ENCODE peak calls at places on chromosomes 3 and 15, in five cellular contexts. R is heart right ventricle, O is tibial artery, W is mucosa of descending colon, C is BE2C. S is an unnamed sample. For H3K9me3, the result is how much of the 10 kb centered on the place peaks cover.

GRCh38 chr3:61253756-61254155 is 2.5 kb upstream of the FHIT start:
- DNase-seq in R (no peak), O (no peak), W (no peak), C (no peak), S (no peak)

GRCh38 chr3:127678611-127679533 is 6.1 kb downstream of the ABTB1 start:
- DNase-seq in R (no peak), O (peak), W (peak), C (no peak), S (peak)

GRCh38 chr15:89127054-89127702 is 38.9 kb downstream of the ABHD2 start:
- DNase-seq in R (no peak), O (no peak), W (no peak), C (no peak), S (no peak)

GRCh38 chr3:10417849-10418248 is 87.5 kb downstream of the ATP2B2 start:
- DNase-seq in R (no peak), O (no peak), W (no peak), C (no peak), S (no peak)

GRCh38 chr3:449711-450110 is 253.1 kb downstream of the CHL1 start:
- DNase-seq in R (no peak), O (no peak), W (no peak), C (no peak), S (no peak)

GRCh38 chr3:187403768-187404270 is 35.6 kb downstream of the RTP4 start:
- DNase-seq in R (no peak), O (peak), W (no peak), C (no peak), S (no peak)

GRCh38 chr15:37616215-37616614 is 318.2 kb upstream of the TMCO5A start:
- DNase-seq in R (no peak), O (no peak), W (no peak), C (no peak), S (no peak)

GRCh38 chr3:138591392-138591791 is 2.7 kb downstream of the CEP70 start:
- DNase-seq in R (no peak), O (no peak), W (peak), C (no peak), S (no peak)

GRCh38 chr3:69182588-69183299 is 60.3 kb upstream of the LMOD3 start:
- DNase-seq in R (no peak), O (no peak), W (no peak), C (no peak), S (no peak)

GRCh38 chr3:12195231-12195630 is 36.5 kb upstream of the TIMP4 start:
- DNase-seq in R (no peak), O (no peak), W (no peak), C (no peak), S (no peak)

GRCh38 chr3:129228891-129229585 is 20.4 kb upstream of the COPG1 start:
- DNase-seq in R (no peak), O (no peak), W (no peak), C (peak), S (no peak)

GRCh38 chr3:42655331-42655888 is 1.9 kb downstream of the ZBTB47 start:
- DNase-seq in R (no peak), O (peak), W (peak), C (no peak), S (peak)

GRCh38 chr3:110670407-110670806 is 401.2 kb upstream of the NECTIN3 start:
- DNase-seq in R (no peak), O (no peak), W (no peak), C (no peak), S (no peak)

GRCh38 chr3:190197346-190197763 is 76.7 kb upstream of the P3H2 start:
- DNase-seq in R (no peak), O (no peak), W (no peak), C (no peak), S (no peak)

GRCh38 chr15:45180201-45180600 is 7.6 kb downstream of the SHF start:
- DNase-seq in R (no peak), O (no peak), W (no peak), C (no peak), S (no peak)

GRCh38 chr15:85667491-85668424 is 127.0 kb downstream of the KLHL25 start:
- DNase-seq in R (peak), O (peak), W (peak), C (no peak), S (no peak)

GRCh38 chr3:64214697-64215018 is 10.6 kb downstream of the PRICKLE2 start:
- DNase-seq in R (peak), O (peak), W (no peak), C (no peak), S (peak)

GRCh38 chr3:24351779-24352469 is 142.7 kb downstream of the THRB start:
- DNase-seq in R (peak), O (peak), W (no peak), C (no peak), S (no peak)

GRCh38 chr3:139112230-139112558 is 67.5 kb upstream of the PRR23C start:
- DNase-seq in R (no peak), O (no peak), W (no peak), C (no peak), S (no peak)

GRCh38 chr3:42300013-42300412 is 34.0 kb upstream of the CCK start:
- DNase-seq in R (peak), O (no peak), W (peak), C (no peak), S (no peak)

GRCh38 chr3:15974647-15975046 is 176.9 kb upstream of the ANKRD28 start:
- DNase-seq in R (no peak), O (no peak), W (no peak), C (peak), S (no peak)

GRCh38 chr3:27253831-27254230 is 115.4 kb downstream of the NEK10 start:
- DNase-seq in R (peak), O (peak), W (peak), C (peak), S (peak)

GRCh38 chr3:148408667-148409066 is 289.0 kb upstream of the AGTR1 start:
- DNase-seq in R (no peak), O (no peak), W (no peak), C (no peak), S (no peak)

GRCh38 chr15:77457619-77458265 is 37.1 kb downstream of the HMG20A start:
- DNase-seq in R (no peak), O (no peak), W (no peak), C (no peak), S (no peak)

GRCh38 chr3:65846936-65847335 is 191.8 kb downstream of the MAGI1 start:
- DNase-seq in R (no peak), O (no peak), W (no peak), C (no peak), S (no peak)

GRCh38 chr3:191372122-191372521 is 41.8 kb upstream of the UTS2B start:
- DNase-seq in R (no peak), O (no peak), W (no peak), C (no peak), S (no peak)

GRCh38 chr3:27905625-27906024 is 183.5 kb upstream of the EOMES start:
- DNase-seq in R (no peak), O (no peak), W (no peak), C (no peak), S (no peak)

GRCh38 chr15:74215958-74216357 is 13.4 kb upstream of the STRA6 start:
- DNase-seq in R (no peak), O (no peak), W (no peak), C (no peak), S (no peak)
- H3K4me3 ChIP-seq in R (no peak), O (no peak), W (no peak), C (no peak), S (no peak)

GRCh38 chr15:75142499-75142898 is 59.2 kb upstream of the C15orf39 start:
- DNase-seq in R (no peak), O (no peak), W (no peak), C (no peak), S (no peak)
- H3K9me3 ChIP-seq in R (under half), O (under half), W (under half), C (under half), S (under half)

GRCh38 chr3:36988336-36988735 is 4.6 kb downstream of the EPM2AIP1 start:
- DNase-seq in R (no peak), O (no peak), W (no peak), C (no peak), S (no peak)

GRCh38 chr3:36991147-36991546 is 1.8 kb downstream of the EPM2AIP1 start:
- DNase-seq in R (no peak), O (no peak), W (no peak), C (no peak), S (no peak)

GRCh38 chr3:36991923-36992805 is 767 bp downstream of the EPM2AIP1 start:
- DNase-seq in R (no peak), O (peak), W (no peak), C (no peak), S (no peak)

GRCh38 chr3:36989000-36989399 is 3.9 kb downstream of the EPM2AIP1 start:
- DNase-seq in R (no peak), O (no peak), W (no peak), C (no peak), S (no peak)

GRCh38 chr3:36989568-36989967 is 3.4 kb downstream of the EPM2AIP1 start:
- DNase-seq in R (no peak), O (no peak), W (no peak), C (no peak), S (no peak)
- H3K4me3 ChIP-seq in R (peak), O (no peak), W (no peak), C (peak), S (no peak)

DNA sequence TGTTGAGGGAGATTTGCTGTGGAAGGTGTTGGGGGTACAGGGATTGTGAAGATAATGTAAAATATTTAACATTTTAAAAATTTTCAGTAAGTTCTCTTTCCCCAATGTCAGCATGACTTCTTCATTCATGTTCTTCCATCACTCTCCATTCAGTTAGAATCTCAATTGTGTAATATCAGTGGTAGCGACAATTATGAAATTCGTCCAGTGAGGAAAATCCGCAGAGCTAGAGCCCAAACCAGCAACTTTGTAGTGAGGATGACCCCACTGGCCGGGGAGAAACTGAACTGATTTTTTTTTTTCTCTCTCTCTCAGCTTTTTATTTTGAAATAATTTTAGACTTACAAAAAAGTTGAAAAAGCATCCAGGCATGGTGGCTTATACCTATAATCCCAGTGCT is 171.7 kb downstream of the PGPEP1L start:
- DNase-seq in R (no peak), O (no peak), W (no peak), C (no peak), S (no peak)
- H3K9me3 ChIP-seq in R (under half), O (under half), W (under half), C (under half), S (under half)

DNA sequence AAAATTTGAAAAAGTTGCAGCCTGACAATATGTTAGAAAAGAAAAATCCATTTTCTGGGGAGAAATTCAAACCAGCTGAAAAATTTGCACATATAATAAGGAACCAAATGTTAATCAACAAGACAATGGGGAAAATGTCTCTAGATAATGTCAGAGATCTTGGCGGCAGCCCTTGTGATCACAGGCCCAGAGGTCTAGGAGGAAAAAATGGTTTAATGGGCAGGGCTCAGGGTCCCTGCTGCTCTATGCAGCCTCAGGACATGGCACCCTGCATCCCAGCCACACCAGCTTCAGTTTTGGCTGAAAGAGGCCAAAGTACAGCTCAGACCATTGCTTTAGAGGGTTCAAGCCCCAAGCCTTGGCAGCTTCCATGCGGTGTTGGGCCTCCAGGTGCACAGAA is 701.9 kb downstream of the IGSF11 start:
- DNase-seq in R (no peak), O (no peak), W (no peak), C (no peak), S (no peak)
- H3K4me3 ChIP-seq in R (no peak), O (no peak), W (no peak), C (no peak), S (no peak)

DNA sequence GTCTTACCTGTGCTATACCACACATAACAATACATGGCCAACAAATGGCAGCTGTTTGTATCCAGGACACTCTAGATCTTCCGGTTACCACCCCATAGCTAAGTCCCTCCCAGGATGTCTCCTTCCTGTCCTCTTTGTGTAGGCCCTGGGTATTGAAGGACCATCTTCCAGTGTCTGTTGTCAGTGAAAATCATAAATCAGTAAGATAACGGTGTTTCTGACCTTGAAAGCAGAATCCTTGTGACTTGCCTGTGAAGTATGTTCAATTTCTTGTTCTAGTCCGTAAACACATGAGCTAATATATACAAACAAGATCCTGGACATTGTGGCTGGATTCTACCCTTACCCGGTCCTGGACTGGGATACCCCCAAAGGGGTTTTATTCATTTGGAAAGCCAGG is 462.8 kb downstream of the NTRK3 start:
- DNase-seq in R (no peak), O (no peak), W (no peak), C (no peak), S (no peak)
- H3K9me3 ChIP-seq in R (under half), O (under half), W (under half), C (under half), S (under half)

DNA sequence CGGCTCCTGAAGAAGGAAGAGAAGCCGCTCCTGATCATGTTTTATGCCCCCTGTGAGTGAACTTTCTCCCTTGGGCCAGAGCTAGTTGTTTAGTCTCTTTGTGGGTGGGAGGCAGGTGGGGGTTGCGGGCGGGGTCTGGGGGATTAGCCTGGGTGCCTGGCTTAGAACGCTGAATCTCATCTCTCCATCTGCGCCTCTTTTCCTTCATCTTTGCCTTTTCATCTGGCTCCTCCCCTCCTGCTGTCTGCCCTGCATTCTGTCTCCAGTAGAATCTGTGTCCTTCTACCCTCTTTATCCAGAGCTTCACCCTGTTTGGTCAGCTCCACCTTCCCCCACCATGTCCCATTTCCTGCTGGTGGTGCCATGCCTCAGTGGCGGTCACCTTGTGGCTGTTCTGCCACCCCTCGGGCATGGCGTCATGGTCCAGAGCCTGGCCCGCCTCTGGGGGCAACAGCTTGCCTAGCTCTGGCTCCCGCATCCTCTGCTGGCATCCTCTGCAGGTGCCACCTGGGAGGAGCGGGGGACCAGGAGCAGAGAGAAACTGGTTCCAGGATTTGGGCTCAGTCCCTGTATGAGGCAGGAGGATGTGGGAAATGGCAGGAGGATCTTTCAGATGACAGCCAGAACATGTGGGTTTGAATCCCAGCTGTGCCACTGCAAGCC is 44.3 kb downstream of the PDIA5 start:
- DNase-seq in R (no peak), O (no peak), W (no peak), C (no peak), S (no peak)
- H3K4me3 ChIP-seq in R (no peak), O (no peak), W (no peak), C (no peak), S (no peak)

GRCh38 chr3:134568790-134569189 is 82.0 kb downstream of the KY start:
- DNase-seq in R (no peak), O (no peak), W (no peak), C (no peak), S (no peak)
- H3K9me3 ChIP-seq in R (under half), O (under half), W (under half), C (under half), S (under half)